ENCODE peak calls at places on chromosome 1, in four cellular contexts. J is K562, K is SK-N-SH, M is H1. T is an unnamed sample.

GRCh38 chr1:193705473-193706074 is 519.2 kb upstream of the B3GALT2 start:
- DNase-seq in M (no peak), J (no peak), K (no peak), T (no peak)

GRCh38 chr1:156122519-156123355 is 8.2 kb downstream of the LMNA start:
- DNase-seq in M (no peak), K (no peak), J (peak), T (no peak)

GRCh38 chr1:218815076-218815475 is 358.6 kb upstream of the LYPLAL1 start:
- DNase-seq in J (no peak), M (no peak), K (no peak), T (no peak)

GRCh38 chr1:200035397-200035955 is 8.0 kb downstream of the NR5A2 start:
- DNase-seq in K (no peak), M (no peak), J (no peak), T (no peak)

GRCh38 chr1:179083533-179083932 is 1.7 kb downstream of the TOR3A start:
- DNase-seq in K (no peak), J (no peak), M (no peak), T (no peak)

GRCh38 chr1:109443476-109443875 is 17.2 kb upstream of the PSMA5 start:
- DNase-seq in M (no peak), J (no peak), K (no peak), T (no peak)

GRCh38 chr1:24702511-24703293 is 42.5 kb upstream of the CLIC4 start:
- DNase-seq in K (no peak), M (no peak), J (no peak), T (no peak)

GRCh38 chr1:71770121-71770520 is 512.2 kb downstream of the NEGR1 start:
- DNase-seq in J (no peak), M (no peak), K (no peak), T (no peak)

GRCh38 chr1:3501856-3502665 is 47.6 kb downstream of the ARHGEF16 start:
- DNase-seq in J (peak), M (peak), K (peak), T (peak)

GRCh38 chr1:16204634-16205332 is 7.7 kb downstream of the ARHGEF19 start:
- DNase-seq in M (no peak), K (peak), J (peak), T (peak)

GRCh38 chr1:203675596-203676347 is 49.1 kb downstream of the ATP2B4 start:
- DNase-seq in K (no peak), M (no peak), J (no peak), T (no peak)

GRCh38 chr1:77469311-77469710 is 187.5 kb downstream of the AK5 start:
- DNase-seq in J (no peak), M (no peak), K (no peak), T (no peak)

GRCh38 chr1:207603777-207604176 is 41.2 kb upstream of the CR1L start:
- DNase-seq in M (no peak), K (no peak), J (no peak), T (no peak)

GRCh38 chr1:65425697-65426096 is 5.2 kb downstream of the LEPR start:
- DNase-seq in J (no peak), K (no peak), M (no peak), T (no peak)

GRCh38 chr1:22229374-22229773 is 86.5 kb upstream of the WNT4 start:
- DNase-seq in J (no peak), K (no peak), M (no peak), T (no peak)

GRCh38 chr1:33971018-33971710 is 107.3 kb downstream of the HMGB4 start:
- DNase-seq in K (no peak), M (no peak), J (no peak), T (no peak)

GRCh38 chr1:239891621-239892358 is 199.9 kb upstream of the FMN2 start:
- DNase-seq in J (no peak), K (peak), M (no peak), T (no peak)

GRCh38 chr1:47992720-47993119 is 4.5 kb downstream of the TRABD2B start:
- DNase-seq in K (no peak), M (no peak), J (no peak), T (no peak)

GRCh38 chr1:44723496-44724407 is 7.2 kb downstream of the RNU5D-1 start:
- DNase-seq in J (no peak), M (no peak), K (no peak), T (no peak)

GRCh38 chr1:22625262-22625925 is 11.0 kb upstream of the C1QA start:
- DNase-seq in J (no peak), M (no peak), K (no peak), T (peak)

GRCh38 chr1:93738926-93739325 is 57.3 kb upstream of the BCAR3 start:
- DNase-seq in K (no peak), M (no peak), J (no peak), T (no peak)

GRCh38 chr1:31460027-31460426 is 47.0 kb downstream of the SERINC2 start:
- DNase-seq in J (peak), K (no peak), M (no peak), T (no peak)

GRCh38 chr1:26045712-26046312 is at the start of gene SLC30A2:
- DNase-seq in M (no peak), K (peak), J (peak), T (peak)

GRCh38 chr1:155175927-155176371 is 2.3 kb downstream of the TRIM46 start:
- DNase-seq in M (no peak), J (no peak), K (peak), T (no peak)

GRCh38 chr1:150847499-150848060 is 28.8 kb downstream of the ARNT start:
- DNase-seq in M (no peak), J (no peak), K (no peak), T (no peak)

GRCh38 chr1:164754088-164754600 is 195.2 kb downstream of the PBX1 start:
- DNase-seq in K (no peak), M (no peak), J (no peak), T (no peak)

GRCh38 chr1:223557125-223557465 is 108.4 kb downstream of the CAPN8 start:
- DNase-seq in K (no peak), M (no peak), J (no peak), T (no peak)

GRCh38 chr1:75996196-75996595 is 64.0 kb upstream of the ASB17 start:
- DNase-seq in J (no peak), K (no peak), M (no peak), T (no peak)

GRCh38 chr1:44632511-44633072 is 41.7 kb downstream of the TMEM53 start:
- DNase-seq in J (peak), M (no peak), K (peak), T (no peak)

GRCh38 chr1:203915811-203916210 is 54.4 kb downstream of the SNRPE start:
- DNase-seq in K (no peak), J (no peak), M (no peak), T (no peak)

GRCh38 chr1:171355727-171356126 is 41.7 kb downstream of the FMO4 start:
- DNase-seq in M (no peak), J (no peak), K (no peak), T (no peak)

GRCh38 chr1:165257969-165258459 is 98.5 kb downstream of the LMX1A start:
- DNase-seq in K (peak), J (peak), M (peak), T (peak)

GRCh38 chr1:209187589-209187988 is 395.9 kb upstream of the CAMK1G start:
- DNase-seq in K (no peak), J (no peak), M (no peak), T (no peak)

GRCh38 chr1:66140072-66140471 is 347.4 kb downstream of the PDE4B start:
- DNase-seq in M (no peak), K (no peak), J (no peak), T (no peak)

GRCh38 chr1:185581961-185582725 is 152.0 kb upstream of the HMCN1 start:
- DNase-seq in K (no peak), J (no peak), M (no peak), T (no peak)

GRCh38 chr1:151478923-151479322 is 19.6 kb upstream of the POGZ start:
- DNase-seq in J (no peak), M (no peak), K (no peak), T (no peak)

GRCh38 chr1:224640018-224640417 is 23.9 kb downstream of the CNIH3 start:
- DNase-seq in K (no peak), J (no peak), M (no peak), T (no peak)

GRCh38 chr1:104648269-104648691 is 898.6 kb downstream of the AMY1C start:
- DNase-seq in K (peak), M (no peak), J (peak), T (no peak)

GRCh38 chr1:205488074-205488723 is 16.3 kb upstream of the CDK18 start:
- DNase-seq in M (no peak), J (peak), K (peak), T (peak)

GRCh38 chr1:116224111-116224510 is 112.9 kb downstream of the MAB21L3 start:
- DNase-seq in M (no peak), K (no peak), J (no peak), T (no peak)
- TF ChIP-seq TEAD4 in M (no peak), K (no peak), J (no peak), T (no peak)

GRCh38 chr1:74623716-74624115 is 49.9 kb downstream of the ERICH3 start:
- DNase-seq in M (no peak), J (no peak), K (no peak), T (no peak)

GRCh38 chr1:74629283-74629682 is 44.3 kb downstream of the ERICH3 start:
- DNase-seq in M (peak), K (no peak), J (no peak), T (peak)
- TF ChIP-seq TEAD4 in M (no peak), K (no peak), J (no peak), T (no peak)

GRCh38 chr1:115492880-115493279 is 148.9 kb upstream of the VANGL1 start:
- DNase-seq in J (no peak), K (no peak), M (no peak), T (no peak)
- TF ChIP-seq TEAD4 in J (no peak), K (no peak), M (no peak), T (no peak)

GRCh38 chr1:35386954-35387353 is 118.4 kb downstream of the ZMYM4 start:
- DNase-seq in K (no peak), J (no peak), M (no peak), T (no peak)

GRCh38 chr1:35386290-35386689 is 117.8 kb downstream of the ZMYM4 start:
- DNase-seq in J (no peak), M (no peak), K (no peak), T (no peak)

GRCh38 chr1:35390600-35391494 is 122.3 kb downstream of the ZMYM4 start:
- DNase-seq in J (peak), K (no peak), M (no peak), T (peak)
- TF ChIP-seq TEAD4 in J (no peak), K (no peak), M (no peak), T (no peak)

DNA sequence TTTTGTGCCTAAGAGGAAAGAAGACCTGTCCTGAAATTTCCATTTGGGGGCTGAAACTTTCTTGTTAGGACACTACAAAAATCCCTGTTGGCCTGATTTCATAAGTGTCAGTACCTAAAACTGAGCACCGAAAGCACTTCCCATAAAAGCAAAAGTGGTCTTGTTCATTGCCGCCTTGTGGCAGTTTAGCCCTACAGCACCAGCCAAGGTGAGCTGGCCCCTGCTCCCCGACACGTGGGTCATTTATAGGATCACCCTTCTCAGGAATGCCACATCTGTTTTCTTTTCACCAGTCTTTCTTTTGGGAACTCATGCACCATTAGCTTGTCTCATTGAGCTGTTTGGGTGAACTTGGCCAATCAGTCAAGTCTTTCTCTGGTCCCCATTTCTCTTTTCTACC is 155.8 kb upstream of the KAZN start:
- DNase-seq in K (peak), M (no peak), J (peak), T (peak)
- TF ChIP-seq TEAD4 in K (no peak), M (no peak), J (no peak), T (no peak)

GRCh38 chr1:19909392-19909791 is 14.0 kb downstream of the PLA2G2E start:
- DNase-seq in K (no peak), J (no peak), M (no peak), T (no peak)
- TF ChIP-seq TEAD4 in K (no peak), J (no peak), M (no peak), T (no peak)

DNA sequence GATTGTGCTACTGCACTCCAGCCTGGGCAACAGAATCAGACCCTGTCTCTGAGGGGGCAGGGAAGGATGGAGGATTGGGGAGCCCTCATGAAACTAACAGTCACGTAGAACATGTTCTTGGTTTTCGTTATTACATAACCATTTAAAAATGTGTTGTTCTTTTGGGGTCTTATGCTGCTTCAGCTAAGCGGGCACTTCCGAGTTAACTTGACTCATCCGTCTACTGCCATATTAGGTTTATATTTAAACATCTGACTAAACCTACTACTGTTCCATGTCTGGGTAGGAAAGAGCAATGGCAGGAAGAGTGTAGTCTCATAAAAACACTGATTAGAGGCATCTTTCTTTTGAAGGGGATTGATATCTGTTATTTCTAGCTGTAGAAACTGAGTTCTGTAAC is 59.5 kb upstream of the BMP8A start:
- DNase-seq in K (no peak), M (no peak), J (no peak), T (no peak)
- TF ChIP-seq TEAD4 in K (no peak), M (no peak), J (no peak), T (no peak)

DNA sequence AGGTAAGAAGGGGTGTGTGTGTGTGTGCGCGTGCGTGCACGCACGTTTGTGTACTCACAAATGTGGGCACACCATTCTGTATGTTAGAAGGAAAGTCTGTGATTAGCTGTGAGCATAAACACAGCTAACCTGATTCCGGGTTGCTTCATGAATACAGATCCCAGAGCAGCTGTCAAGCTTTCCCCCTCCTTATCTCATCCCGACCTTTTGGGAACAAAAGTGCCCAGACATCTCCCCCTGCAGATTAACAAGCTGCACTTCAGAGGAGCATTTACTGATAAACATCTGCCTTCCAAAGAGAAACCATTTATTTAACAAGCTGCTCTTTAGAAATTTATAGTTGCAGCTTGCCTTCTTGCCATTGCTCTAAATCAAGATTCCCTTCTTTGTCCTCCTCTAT is 97.0 kb downstream of the MT1HL1 start:
- DNase-seq in J (peak), M (no peak), K (peak), T (no peak)
- TF ChIP-seq TEAD4 in J (peak), M (no peak), K (no peak), T (no peak)

DNA sequence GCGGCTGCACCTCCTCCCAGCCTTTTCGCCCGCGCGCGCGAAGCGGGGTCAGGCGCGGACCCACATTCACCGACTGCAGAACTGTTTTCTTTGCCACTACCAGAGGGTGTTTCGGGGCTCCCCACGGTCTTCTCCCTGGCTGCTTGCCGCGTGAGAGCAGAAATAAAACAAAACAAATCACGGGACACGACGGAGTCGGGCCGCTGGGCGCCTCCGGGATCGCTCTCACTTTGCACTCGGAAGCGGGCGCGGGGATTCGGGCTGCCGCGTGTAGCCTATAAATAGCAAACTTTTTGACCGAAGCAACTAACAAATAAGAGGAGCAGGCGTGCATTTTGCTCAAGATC is 412.3 kb upstream of the ESRRG start:
- DNase-seq in K (peak), J (no peak), M (no peak), T (no peak)
- TF ChIP-seq TEAD4 in K (no peak), J (no peak), M (no peak), T (no peak)

GRCh38 chr1:55426619-55427018 is 211.5 kb upstream of the USP24 start:
- DNase-seq in M (no peak), K (no peak), J (no peak), T (no peak)

GRCh38 chr1:55426156-55426555 is 211.0 kb upstream of the USP24 start:
- DNase-seq in K (no peak), M (no peak), J (no peak), T (no peak)

GRCh38 chr1:55428944-55429931 is 214.1 kb upstream of the USP24 start:
- DNase-seq in K (peak), J (no peak), M (peak), T (no peak)

GRCh38 chr1:55427576-55427975 is 212.4 kb upstream of the USP24 start:
- DNase-seq in J (no peak), K (no peak), M (no peak), T (no peak)

GRCh38 chr1:55428236-55428635 is 213.1 kb upstream of the USP24 start:
- DNase-seq in M (no peak), J (no peak), K (no peak), T (no peak)
- TF ChIP-seq TEAD4 in M (no peak), J (no peak), K (no peak), T (no peak)

T was measured in WTC11.